ENCODE peak calls at places on chromosomes 3 and 15, in four cellular contexts. One of them, this sample, is unnamed.

GRCh38 chr15:85100186-85100937 is 118.7 kb downstream of the PDE8A start:
- DNase-seq in breast epithelium: no peak
- DNase-seq in transverse colon: no peak
- DNase-seq in H54: no peak
- DNase-seq in this sample: no peak

GRCh38 chr3:131917006-131917405 is 117.8 kb downstream of the CPNE4 start:
- DNase-seq in breast epithelium: no peak
- DNase-seq in transverse colon: no peak
- DNase-seq in H54: no peak
- DNase-seq in this sample: no peak

GRCh38 chr3:99084825-99085224 is 183.3 kb upstream of the DCBLD2 start:
- DNase-seq in breast epithelium: no peak
- DNase-seq in transverse colon: no peak
- DNase-seq in H54: no peak
- DNase-seq in this sample: no peak

GRCh38 chr15:81939604-81940440 is 106.0 kb downstream of the MEX3B start:
- DNase-seq in breast epithelium: no peak
- DNase-seq in transverse colon: no peak
- DNase-seq in H54: no peak
- DNase-seq in this sample: peak

GRCh38 chr3:9500108-9501050 is 53.2 kb downstream of the LHFPL4 start:
- DNase-seq in breast epithelium: no peak
- DNase-seq in transverse colon: peak
- DNase-seq in H54: peak
- DNase-seq in this sample: peak

GRCh38 chr3:167115331-167115934 is 264.7 kb downstream of the ZBBX start:
- DNase-seq in breast epithelium: no peak
- DNase-seq in transverse colon: no peak
- DNase-seq in H54: no peak
- DNase-seq in this sample: no peak

GRCh38 chr3:138303474-138303873 is 26.2 kb downstream of the NME9 start:
- DNase-seq in breast epithelium: no peak
- DNase-seq in transverse colon: no peak
- DNase-seq in H54: no peak
- DNase-seq in this sample: peak

GRCh38 chr3:112818289-112818688 is 28.4 kb downstream of the CD200R1L start:
- DNase-seq in breast epithelium: no peak
- DNase-seq in transverse colon: no peak
- DNase-seq in H54: no peak
- DNase-seq in this sample: no peak

GRCh38 chr3:186021673-186022362 is 84.0 kb upstream of the TRA2B start:
- DNase-seq in breast epithelium: no peak
- DNase-seq in transverse colon: no peak
- DNase-seq in H54: peak
- DNase-seq in this sample: no peak

GRCh38 chr15:25847066-25847465 is 16.1 kb downstream of the ATP10A start:
- DNase-seq in breast epithelium: no peak
- DNase-seq in transverse colon: no peak
- DNase-seq in H54: no peak
- DNase-seq in this sample: no peak

GRCh38 chr3:158785972-158786371 is 15.9 kb upstream of the MFSD1 start:
- DNase-seq in breast epithelium: no peak
- DNase-seq in transverse colon: no peak
- DNase-seq in H54: no peak
- DNase-seq in this sample: no peak

GRCh38 chr3:14989943-14990753 is 42.8 kb downstream of the NR2C2 start:
- DNase-seq in breast epithelium: no peak
- DNase-seq in transverse colon: no peak
- DNase-seq in H54: no peak
- DNase-seq in this sample: no peak

GRCh38 chr3:134189848-134190247 is 60.8 kb downstream of the RYK start:
- DNase-seq in breast epithelium: no peak
- DNase-seq in transverse colon: no peak
- DNase-seq in H54: no peak
- DNase-seq in this sample: no peak

GRCh38 chr3:17431004-17431403 is 311.4 kb downstream of the TBC1D5 start:
- DNase-seq in breast epithelium: no peak
- DNase-seq in transverse colon: no peak
- DNase-seq in H54: no peak
- DNase-seq in this sample: no peak

GRCh38 chr15:25739687-25740121 is 123.4 kb downstream of the ATP10A start:
- DNase-seq in breast epithelium: no peak
- DNase-seq in transverse colon: no peak
- DNase-seq in H54: no peak
- DNase-seq in this sample: peak

GRCh38 chr15:89993344-89993743 is 7.8 kb upstream of the ZNF710 start:
- DNase-seq in breast epithelium: no peak
- DNase-seq in transverse colon: no peak
- DNase-seq in H54: no peak
- DNase-seq in this sample: no peak

GRCh38 chr15:25060996-25061620 is 106.3 kb downstream of the SNRPN start:
- DNase-seq in breast epithelium: peak
- DNase-seq in transverse colon: no peak
- DNase-seq in H54: no peak
- DNase-seq in this sample: no peak

GRCh38 chr15:95596487-95596886 is 734.0 kb upstream of the NR2F2 start:
- DNase-seq in breast epithelium: no peak
- DNase-seq in transverse colon: no peak
- DNase-seq in H54: no peak
- DNase-seq in this sample: no peak

GRCh38 chr15:78076231-78077052 is 1.1 kb downstream of the TBC1D2B start:
- DNase-seq in breast epithelium: no peak
- DNase-seq in transverse colon: no peak
- DNase-seq in H54: no peak
- DNase-seq in this sample: peak

GRCh38 chr15:72778796-72779195 is 4.8 kb downstream of the ADPGK start:
- DNase-seq in breast epithelium: no peak
- DNase-seq in transverse colon: no peak
- DNase-seq in H54: no peak
- DNase-seq in this sample: no peak

GRCh38 chr15:66943456-66944095 is 121.8 kb upstream of the SMAD3 start:
- DNase-seq in breast epithelium: no peak
- DNase-seq in transverse colon: peak
- DNase-seq in H54: no peak
- DNase-seq in this sample: no peak

GRCh38 chr3:159798951-159799350 is 189.7 kb upstream of the IL12A start:
- DNase-seq in breast epithelium: no peak
- DNase-seq in transverse colon: no peak
- DNase-seq in H54: peak
- DNase-seq in this sample: no peak

GRCh38 chr15:72231847-72232461 is 964 bp upstream of the PKM start:
- DNase-seq in breast epithelium: no peak
- DNase-seq in transverse colon: peak
- DNase-seq in H54: peak
- DNase-seq in this sample: peak

GRCh38 chr15:40052604-40053003 is 13.6 kb upstream of the SRP14 start:
- DNase-seq in breast epithelium: no peak
- DNase-seq in transverse colon: peak
- DNase-seq in H54: no peak
- DNase-seq in this sample: no peak

GRCh38 chr3:50118237-50118636 is 29.5 kb downstream of the RBM5 start:
- DNase-seq in breast epithelium: no peak
- DNase-seq in transverse colon: no peak
- DNase-seq in H54: no peak
- DNase-seq in this sample: no peak

GRCh38 chr3:126913524-126913923 is 69.4 kb upstream of the PLXNA1 start:
- DNase-seq in breast epithelium: no peak
- DNase-seq in transverse colon: peak
- DNase-seq in H54: no peak
- DNase-seq in this sample: no peak

GRCh38 chr15:78737187-78737820 is 74.0 kb downstream of the ADAMTS7 start:
- DNase-seq in breast epithelium: no peak
- DNase-seq in transverse colon: no peak
- DNase-seq in H54: no peak
- DNase-seq in this sample: no peak

GRCh38 chr3:30266536-30266935 is 339.9 kb upstream of the TGFBR2 start:
- DNase-seq in breast epithelium: no peak
- DNase-seq in transverse colon: no peak
- DNase-seq in H54: no peak
- DNase-seq in this sample: no peak

GRCh38 chr15:40468850-40469249 is 1.9 kb upstream of the CHST14 start:
- DNase-seq in breast epithelium: no peak
- DNase-seq in transverse colon: no peak
- DNase-seq in H54: no peak
- DNase-seq in this sample: no peak

GRCh38 chr15:62503451-62503850 is 338.4 kb upstream of the C2CD4B start:
- DNase-seq in breast epithelium: no peak
- DNase-seq in transverse colon: no peak
- DNase-seq in H54: no peak
- DNase-seq in this sample: no peak

GRCh38 chr3:180284331-180285110 is 247.8 kb upstream of the PEX5L start:
- DNase-seq in breast epithelium: no peak
- DNase-seq in transverse colon: no peak
- DNase-seq in H54: no peak
- DNase-seq in this sample: no peak

GRCh38 chr3:140292684-140293083 is 357.7 kb downstream of the CLSTN2 start:
- DNase-seq in breast epithelium: peak
- DNase-seq in transverse colon: no peak
- DNase-seq in H54: no peak
- DNase-seq in this sample: peak

GRCh38 chr3:191238321-191238817 is 39.3 kb downstream of the OSTN start:
- DNase-seq in breast epithelium: no peak
- DNase-seq in transverse colon: no peak
- DNase-seq in H54: no peak
- DNase-seq in this sample: no peak

This sample was measured in testis.